ENCODE peak calls at places on chromosomes 16 and 17, in eight cellular contexts. I is psoas muscle, N is nephron progenitor cell, G is breast epithelium, S is mesothelial cell of epicardium, J is astrocyte of the spinal cord, E is spleen, U is fibroblast of lung. A is an unnamed sample.

GRCh38 chr16:51621610-51622009 is 470.5 kb upstream of the SALL1 start:
- DNase-seq in U (peak), N (no peak), J (no peak), I (no peak), G (no peak), S (no peak), E (no peak), A (no peak)

GRCh38 chr16:3023415-3023668 is 400 bp downstream of the HCFC1R1 start:
- DNase-seq in S (no peak), N (no peak), I (no peak), E (no peak), J (no peak), G (no peak), U (no peak), A (peak)

GRCh38 chr16:55734665-55735064 is 78.9 kb downstream of the SLC6A2 start:
- DNase-seq in N (no peak), J (no peak), I (no peak), S (no peak), G (no peak), U (no peak), E (no peak), A (no peak)

GRCh38 chr17:9902116-9902515 is 3.0 kb downstream of the RCVRN start:
- DNase-seq in J (no peak), N (no peak), G (no peak), I (no peak), S (no peak), U (no peak), E (peak), A (no peak)

GRCh38 chr17:2101448-2102257 is 46.8 kb downstream of the HIC1 start:
- DNase-seq in G (peak), S (no peak), J (peak), I (peak), U (peak), N (no peak), E (no peak), A (no peak)

GRCh38 chr17:75041656-75042280 is 5.0 kb downstream of the ATP5PD start:
- DNase-seq in U (no peak), G (no peak), N (no peak), S (no peak), E (no peak), J (no peak), I (no peak), A (no peak)

GRCh38 chr17:78839173-78839761 is 1.3 kb downstream of the USP36 start:
- DNase-seq in N (no peak), G (no peak), S (no peak), I (no peak), J (peak), E (no peak), U (peak), A (no peak)

GRCh38 chr17:31692632-31693031 is 166.4 kb downstream of the COPRS start:
- DNase-seq in E (no peak), N (no peak), S (no peak), G (no peak), J (no peak), U (no peak), I (no peak), A (no peak)

GRCh38 chr17:58669853-58670252 is 22.0 kb downstream of the TEX14 start:
- DNase-seq in J (no peak), G (no peak), E (no peak), S (no peak), I (no peak), U (no peak), N (no peak), A (no peak)

GRCh38 chr16:70664325-70665112 is 18.2 kb downstream of the IL34 start:
- DNase-seq in G (peak), N (no peak), E (peak), I (no peak), U (no peak), S (no peak), J (no peak), A (no peak)

GRCh38 chr17:27445971-27446370 is 10.3 kb upstream of the KSR1 start:
- DNase-seq in U (no peak), G (no peak), J (no peak), N (no peak), E (no peak), I (no peak), S (no peak), A (no peak)

GRCh38 chr17:39638317-39638716 is 1.4 kb downstream of the STARD3 start:
- DNase-seq in J (no peak), G (no peak), I (no peak), E (no peak), S (no peak), U (no peak), N (no peak), A (no peak)

GRCh38 chr17:39639043-39639442 is 2.1 kb downstream of the STARD3 start:
- DNase-seq in S (no peak), J (no peak), N (no peak), U (no peak), G (no peak), I (no peak), E (no peak), A (no peak)

GRCh38 chr17:39636587-39636926 is 387 bp upstream of the STARD3 start:
- DNase-seq in U (no peak), G (no peak), E (no peak), J (peak), I (no peak), S (no peak), N (no peak), A (no peak)

GRCh38 chr17:39635614-39636176 is 1.2 kb upstream of the STARD3 start:
- DNase-seq in G (no peak), I (no peak), S (no peak), U (no peak), N (no peak), E (no peak), J (no peak), A (no peak)

GRCh38 chr17:39636927-39637736 is at the start of gene STARD3:
- DNase-seq in E (peak), G (peak), N (peak), J (peak), U (peak), S (peak), I (peak), A (peak)
- TF ChIP-seq CTCF in E (no peak), G (peak), N (no peak), J (no peak), U (no peak), S (no peak), I (no peak), A (no peak)

GRCh38 chr17:5115673-5116651 is at the start of gene USP6:
- DNase-seq in N (no peak), E (peak), U (no peak), I (no peak), G (no peak), J (no peak), S (no peak), A (no peak)

GRCh38 chr17:5110816-5111215 is 862 bp downstream of the ZNF232 start:
- DNase-seq in U (no peak), I (no peak), G (no peak), N (no peak), S (no peak), E (no peak), J (no peak), A (no peak)

GRCh38 chr17:5111402-5112204 is at the start of gene ZNF232:
- DNase-seq in I (peak), N (peak), U (peak), S (peak), G (peak), E (peak), J (peak), A (peak)
- TF ChIP-seq CTCF in I (no peak), N (no peak), U (no peak), S (no peak), G (peak), E (no peak), J (no peak), A (no peak)

DNA sequence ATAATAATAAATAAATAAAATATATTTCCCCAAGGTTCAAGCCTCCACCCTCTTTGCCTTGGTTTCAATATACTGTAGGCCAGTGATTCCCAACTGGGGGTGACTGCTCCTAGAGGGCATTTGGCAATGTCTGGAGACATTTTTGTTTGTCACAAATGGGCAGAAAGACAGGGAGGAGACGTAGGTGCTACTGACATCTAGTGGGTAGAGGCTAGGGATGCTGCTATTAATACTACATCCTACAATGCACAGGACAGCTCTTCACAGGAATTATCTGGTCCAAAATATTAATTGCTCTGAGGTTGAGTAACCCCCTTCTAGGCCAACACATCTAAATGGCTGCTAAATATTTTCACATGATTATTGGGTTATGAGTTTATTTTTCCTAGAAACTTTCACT is 12.8 kb upstream of the PRR14 start:
- DNase-seq in G (no peak), U (peak), N (no peak), E (no peak), J (peak), I (no peak), S (no peak), A (no peak)
- TF ChIP-seq CTCF in G (peak), U (peak), N (peak), E (no peak), J (peak), I (peak), S (no peak), A (no peak)

GRCh38 chr17:55407641-55408566 is 13.7 kb downstream of the MMD start:
- DNase-seq in U (no peak), G (no peak), I (no peak), N (no peak), J (no peak), S (no peak), E (no peak), A (no peak)
- TF ChIP-seq CTCF in U (no peak), G (no peak), I (no peak), N (no peak), J (no peak), S (no peak), E (no peak), A (no peak)

GRCh38 chr17:44979426-44980273 is 11.5 kb upstream of the C1QL1 start:
- DNase-seq in I (no peak), E (no peak), J (no peak), N (no peak), U (no peak), S (no peak), G (no peak), A (no peak)

GRCh38 chr17:44976198-44976597 is 8.1 kb upstream of the C1QL1 start:
- DNase-seq in E (no peak), J (no peak), G (no peak), U (no peak), N (no peak), S (no peak), I (no peak), A (no peak)

GRCh38 chr17:44978807-44979206 is 10.7 kb upstream of the C1QL1 start:
- DNase-seq in I (no peak), E (no peak), G (no peak), J (no peak), N (no peak), U (no peak), S (no peak), A (no peak)

GRCh38 chr17:44977740-44978584 is 9.9 kb upstream of the C1QL1 start:
- DNase-seq in E (no peak), S (no peak), N (no peak), U (no peak), J (no peak), G (no peak), I (no peak), A (no peak)

GRCh38 chr17:44977065-44977464 is 9.0 kb upstream of the C1QL1 start:
- DNase-seq in N (no peak), J (no peak), G (no peak), I (no peak), E (no peak), U (no peak), S (no peak), A (no peak)
- TF ChIP-seq CTCF in N (no peak), J (no peak), G (no peak), I (no peak), E (no peak), U (no peak), S (no peak), A (no peak)

DNA sequence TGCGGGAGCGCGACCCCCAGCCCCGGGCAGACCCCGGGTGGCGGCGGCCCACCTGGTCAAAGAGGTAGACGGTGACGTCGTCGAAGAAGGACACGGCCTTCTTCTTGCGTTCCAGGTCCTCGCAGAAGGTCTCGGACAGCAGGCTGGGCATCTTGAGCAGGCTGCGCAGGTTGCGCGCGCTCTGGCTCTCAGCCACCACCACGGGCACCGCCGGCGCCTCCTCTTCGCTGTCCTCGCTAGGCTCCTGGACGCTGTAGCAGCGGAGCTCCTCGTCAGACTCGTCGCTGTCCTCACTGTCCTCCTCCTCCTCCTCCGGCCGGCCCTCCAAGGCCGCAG is 45.2 kb upstream of the PVALEF start:
- DNase-seq in E (no peak), I (no peak), U (no peak), S (no peak), J (no peak), N (no peak), G (no peak), A (no peak)
- TF ChIP-seq CTCF in E (no peak), I (no peak), U (no peak), S (no peak), J (no peak), N (no peak), G (no peak), A (no peak)